ENCODE peak calls at places on chromosomes 12 and 14, in five cellular contexts. D, R, F, I and V are unnamed samples.
A peak's percentile ranks its signal among the peaks of the same experiment; 100 is the strongest.

GRCh38 chr14:94761999-94762377 is 7.9 kb downstream of the GSC start:
- DNase-seq in D (no peak), R (no peak), F (no peak), I (no peak), V (no peak)

GRCh38 chr12:105522166-105522825 is 191.8 kb downstream of the C12orf75 start:
- DNase-seq in D (no peak), R (no peak), F (peak; percentile 69), I (peak; percentile 77), V (no peak)

GRCh38 chr14:101335061-101335661 is 226.1 kb upstream of the DIO3 start:
- DNase-seq in D (no peak), R (no peak), F (no peak), I (no peak), V (no peak)

GRCh38 chr12:132735496-132735895 is 24.9 kb downstream of the PGAM5 start:
- DNase-seq in D (no peak), R (no peak), F (no peak), I (no peak), V (no peak)

GRCh38 chr12:77225373-77225772 is 160.0 kb upstream of the E2F7 start:
- DNase-seq in D (no peak), R (no peak), F (no peak), I (no peak), V (no peak)

GRCh38 chr14:72907327-72907826 is 13.5 kb upstream of the DPF3 start:
- DNase-seq in D (no peak), R (no peak), F (no peak), I (no peak), V (no peak)

GRCh38 chr14:33567003-33567735 is 383.7 kb downstream of the EGLN3 start:
- DNase-seq in D (no peak), R (no peak), F (no peak), I (peak; percentile 67), V (no peak)

GRCh38 chr12:64998327-64999156 is 122.6 kb downstream of the WIF1 start:
- DNase-seq in D (no peak), R (no peak), F (peak; percentile 12), I (no peak), V (no peak)

GRCh38 chr12:33349791-33350190 is 89.8 kb downstream of the SYT10 start:
- DNase-seq in D (no peak), R (no peak), F (no peak), I (no peak), V (no peak)

GRCh38 chr14:99257673-99258221 is 14.2 kb downstream of the BCL11B start:
- DNase-seq in D (no peak), R (no peak), F (no peak), I (no peak), V (no peak)

GRCh38 chr12:67161322-67161918 is 107.7 kb upstream of the CAND1 start:
- DNase-seq in D (no peak), R (no peak), F (peak; percentile 47), I (peak; percentile 62), V (no peak)

DNA sequence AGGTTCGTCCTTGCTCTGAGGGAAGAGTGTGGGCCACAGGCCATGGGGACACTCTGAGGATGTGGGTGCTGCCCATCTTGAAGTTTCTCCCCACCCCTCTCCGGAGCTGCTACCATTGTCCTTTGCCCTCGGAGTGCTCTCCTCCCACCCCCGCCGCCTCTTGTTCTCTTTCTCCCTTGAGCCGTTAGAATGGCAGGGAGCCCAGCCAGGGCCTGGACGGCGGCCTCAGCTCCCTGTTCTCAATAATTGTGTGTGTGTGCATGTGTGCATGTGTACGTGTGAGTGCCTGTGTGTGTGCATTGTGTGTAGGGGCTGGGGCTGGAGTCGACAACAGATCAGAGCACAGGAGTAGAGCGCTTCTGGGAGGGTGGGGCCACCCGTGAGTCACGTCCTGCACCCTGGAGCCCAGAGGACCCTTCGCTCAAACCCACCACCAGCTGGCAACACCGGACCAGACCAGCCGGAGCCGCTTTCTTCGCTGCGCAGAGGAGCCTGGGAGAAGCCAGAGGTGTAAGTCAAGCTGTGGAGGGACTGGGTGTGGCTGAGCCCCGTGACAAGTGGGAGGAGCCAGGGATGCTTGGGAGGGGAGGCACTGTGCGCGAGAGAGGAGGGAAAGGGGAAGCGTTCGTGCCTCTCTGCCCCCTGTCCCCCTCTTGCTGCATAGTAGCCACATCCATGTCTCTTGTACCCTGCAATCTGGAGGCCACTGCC is 25.9 kb upstream of the KCNA5 start:
- DNase-seq in D (no peak), R (no peak), F (no peak), I (no peak), V (no peak)
- TF ChIP-seq CTCF in D (no peak), R (no peak), F (no peak), I (no peak), V (no peak)

GRCh38 chr12:85833558-85833957 is 2.7 kb downstream of the RASSF9 start:
- DNase-seq in D (no peak), R (no peak), F (no peak), I (no peak), V (no peak)

GRCh38 chr12:85835417-85835809 is 796 bp downstream of the RASSF9 start:
- DNase-seq in D (no peak), R (no peak), F (peak; percentile 78), I (no peak), V (no peak)

GRCh38 chr12:85836716-85837100 is 499 bp upstream of the RASSF9 start:
- DNase-seq in D (no peak), R (no peak), F (no peak), I (no peak), V (no peak)

GRCh38 chr12:85835810-85836715 is at the start of gene RASSF9:
- DNase-seq in D (peak; percentile 27), R (peak; percentile 89), F (peak; percentile 98), I (peak; percentile 61), V (no peak)

DNA sequence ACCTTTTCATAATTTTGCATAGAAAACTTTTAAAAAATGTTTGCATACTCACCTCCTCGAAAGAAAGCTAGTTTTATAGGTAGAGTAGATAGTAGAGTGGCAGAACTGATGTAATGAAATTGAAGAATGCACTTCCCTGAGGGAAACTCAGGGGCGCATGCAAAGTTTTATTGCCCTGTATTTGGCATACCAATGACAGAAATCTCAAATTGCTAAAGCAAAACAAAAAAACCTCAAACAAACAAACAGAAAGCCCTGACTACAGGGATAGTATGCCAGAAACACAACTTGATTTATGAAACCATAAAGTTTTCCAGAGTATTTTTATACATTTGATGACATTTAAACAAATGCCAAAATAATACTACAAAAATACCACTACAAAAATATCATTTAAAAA is 1.8 kb downstream of the RASSF9 start:
- DNase-seq in D (no peak), R (no peak), F (no peak), I (no peak), V (no peak)
- TF ChIP-seq CTCF in D (no peak), R (no peak), F (no peak), I (no peak), V (no peak)

GRCh38 chr14:104304451-104305351 is 166.3 kb downstream of the KIF26A start:
- DNase-seq in D (no peak), R (no peak), F (no peak), I (no peak), V (no peak)

GRCh38 chr14:104306450-104307040 is 168.2 kb downstream of the KIF26A start:
- DNase-seq in D (no peak), R (no peak), F (no peak), I (no peak), V (no peak)

GRCh38 chr14:104307627-104308401 is 169.4 kb downstream of the KIF26A start:
- DNase-seq in D (no peak), R (no peak), F (no peak), I (no peak), V (no peak)

GRCh38 chr14:104305511-104306449 is 167.4 kb downstream of the KIF26A start:
- DNase-seq in D (no peak), R (no peak), F (no peak), I (no peak), V (no peak)

GRCh38 chr14:104307246-104307626 is 168.8 kb downstream of the KIF26A start:
- DNase-seq in D (no peak), R (no peak), F (no peak), I (no peak), V (no peak)
- TF ChIP-seq CTCF in D (no peak), R (no peak), F (no peak), I (no peak), V (no peak)

GRCh38 chr14:81991998-81992397 is 458.3 kb upstream of the SEL1L start:
- DNase-seq in D (no peak), R (no peak), F (no peak), I (no peak), V (no peak)
- TF ChIP-seq CTCF in D (no peak), R (no peak), F (no peak), I (no peak), V (no peak)

DNA sequence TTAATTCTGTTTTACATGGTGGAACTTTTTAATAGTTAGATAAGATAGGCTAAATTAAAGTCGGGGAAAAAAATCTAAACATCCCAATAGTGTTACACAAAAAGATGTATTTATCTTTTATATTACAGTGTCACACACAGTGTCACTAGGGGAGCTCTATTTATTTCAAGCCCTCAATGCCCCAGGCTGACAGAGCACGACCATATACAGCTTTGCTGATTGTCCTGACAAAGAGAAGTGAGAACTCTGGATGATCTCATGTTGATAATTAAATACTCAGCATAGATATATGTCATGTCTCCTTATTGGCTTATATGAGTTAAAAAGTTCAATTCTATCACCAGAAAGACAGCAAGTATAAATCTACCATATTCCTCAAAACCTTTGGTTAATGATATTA is 594.3 kb downstream of the LRFN5 start:
- DNase-seq in D (no peak), R (no peak), F (no peak), I (no peak), V (no peak)
- TF ChIP-seq CTCF in D (no peak), R (no peak), F (no peak), I (no peak), V (no peak)

GRCh38 chr12:23472329-23472971 is 477.0 kb downstream of the SOX5 start:
- DNase-seq in D (peak; percentile 50), R (no peak), F (no peak), I (no peak), V (no peak)
- TF ChIP-seq CTCF in D (no peak), R (no peak), F (no peak), I (no peak), V (no peak)